ENCODE peak calls at places on chromosomes 3 and 15, in five cellular contexts. One of them, this sample, is unnamed. For H4K20me1, the result is how much of the 10 kb centered on the place peaks cover.

GRCh38 chr15:69999392-70000085 is 98.2 kb downstream of the TLE3 start:
- DNase-seq in HCT116: no peak
- DNase-seq in OCI-LY7: no peak
- DNase-seq in hepatocyte: no peak
- DNase-seq in PC-3: no peak
- DNase-seq in this sample: no peak

GRCh38 chr3:143484851-143485512 is 363.3 kb downstream of the SLC9A9 start:
- DNase-seq in HCT116: peak
- DNase-seq in OCI-LY7: no peak
- DNase-seq in hepatocyte: no peak
- DNase-seq in PC-3: no peak
- DNase-seq in this sample: peak

GRCh38 chr3:155232605-155233004 is 60.9 kb downstream of the STRIT1 start:
- DNase-seq in HCT116: peak
- DNase-seq in OCI-LY7: peak
- DNase-seq in hepatocyte: peak
- DNase-seq in PC-3: peak
- DNase-seq in this sample: peak

GRCh38 chr3:48436477-48436787 is 3.5 kb downstream of the CCDC51 start:
- DNase-seq in HCT116: no peak
- DNase-seq in OCI-LY7: peak
- DNase-seq in hepatocyte: no peak
- DNase-seq in PC-3: no peak
- DNase-seq in this sample: no peak

GRCh38 chr15:79682285-79682684 is 214.5 kb downstream of the MTHFS start:
- DNase-seq in HCT116: no peak
- DNase-seq in OCI-LY7: no peak
- DNase-seq in hepatocyte: peak
- DNase-seq in PC-3: peak
- DNase-seq in this sample: peak

GRCh38 chr15:42059661-42060476 is 34.5 kb downstream of the PLA2G4D start:
- DNase-seq in HCT116: no peak
- DNase-seq in OCI-LY7: peak
- DNase-seq in hepatocyte: peak
- DNase-seq in PC-3: peak
- DNase-seq in this sample: peak

GRCh38 chr3:169041677-169042171 is 621.8 kb downstream of the MECOM start:
- DNase-seq in HCT116: peak
- DNase-seq in OCI-LY7: no peak
- DNase-seq in hepatocyte: peak
- DNase-seq in PC-3: peak
- DNase-seq in this sample: peak

GRCh38 chr3:101998256-101998926 is 149.1 kb downstream of the NFKBIZ start:
- DNase-seq in HCT116: no peak
- DNase-seq in OCI-LY7: peak
- DNase-seq in hepatocyte: no peak
- DNase-seq in PC-3: no peak
- DNase-seq in this sample: peak

GRCh38 chr3:54573922-54574321 is 353.9 kb downstream of the LRTM1 start:
- DNase-seq in HCT116: no peak
- DNase-seq in OCI-LY7: no peak
- DNase-seq in hepatocyte: no peak
- DNase-seq in PC-3: no peak
- DNase-seq in this sample: no peak

GRCh38 chr3:18559323-18559972 is 134.3 kb upstream of the SATB1 start:
- DNase-seq in HCT116: peak
- DNase-seq in OCI-LY7: peak
- DNase-seq in hepatocyte: peak
- DNase-seq in PC-3: peak
- DNase-seq in this sample: peak

GRCh38 chr15:80932989-80933388 is 56.6 kb downstream of the MESD start:
- DNase-seq in HCT116: no peak
- DNase-seq in OCI-LY7: no peak
- DNase-seq in hepatocyte: no peak
- DNase-seq in PC-3: no peak
- DNase-seq in this sample: peak

GRCh38 chr15:48682949-48683651 is 37.6 kb upstream of the FBN1 start:
- DNase-seq in HCT116: no peak
- DNase-seq in OCI-LY7: no peak
- DNase-seq in hepatocyte: peak
- DNase-seq in PC-3: peak
- DNase-seq in this sample: peak

GRCh38 chr3:148173836-148174235 is 523.9 kb upstream of the AGTR1 start:
- DNase-seq in HCT116: no peak
- DNase-seq in OCI-LY7: no peak
- DNase-seq in hepatocyte: no peak
- DNase-seq in PC-3: no peak
- DNase-seq in this sample: peak

GRCh38 chr3:197511853-197512635 is 43.7 kb downstream of the BDH1 start:
- DNase-seq in HCT116: no peak
- DNase-seq in OCI-LY7: no peak
- DNase-seq in hepatocyte: no peak
- DNase-seq in PC-3: no peak
- DNase-seq in this sample: no peak

GRCh38 chr3:4421121-4421520 is 45.9 kb downstream of the SUMF1 start:
- DNase-seq in HCT116: no peak
- DNase-seq in OCI-LY7: no peak
- DNase-seq in hepatocyte: no peak
- DNase-seq in PC-3: peak
- DNase-seq in this sample: peak

GRCh38 chr3:53194218-53195065 is 33.4 kb downstream of the PRKCD start:
- DNase-seq in HCT116: no peak
- DNase-seq in OCI-LY7: no peak
- DNase-seq in hepatocyte: no peak
- DNase-seq in PC-3: peak
- DNase-seq in this sample: peak

GRCh38 chr3:195893121-195893449 is 15.3 kb downstream of the TNK2 start:
- DNase-seq in HCT116: no peak
- DNase-seq in OCI-LY7: no peak
- DNase-seq in hepatocyte: no peak
- DNase-seq in PC-3: no peak
- DNase-seq in this sample: no peak

GRCh38 chr3:134761213-134761612 is 33.8 kb upstream of the EPHB1 start:
- DNase-seq in HCT116: no peak
- DNase-seq in OCI-LY7: no peak
- DNase-seq in hepatocyte: no peak
- DNase-seq in PC-3: no peak
- DNase-seq in this sample: no peak

DNA sequence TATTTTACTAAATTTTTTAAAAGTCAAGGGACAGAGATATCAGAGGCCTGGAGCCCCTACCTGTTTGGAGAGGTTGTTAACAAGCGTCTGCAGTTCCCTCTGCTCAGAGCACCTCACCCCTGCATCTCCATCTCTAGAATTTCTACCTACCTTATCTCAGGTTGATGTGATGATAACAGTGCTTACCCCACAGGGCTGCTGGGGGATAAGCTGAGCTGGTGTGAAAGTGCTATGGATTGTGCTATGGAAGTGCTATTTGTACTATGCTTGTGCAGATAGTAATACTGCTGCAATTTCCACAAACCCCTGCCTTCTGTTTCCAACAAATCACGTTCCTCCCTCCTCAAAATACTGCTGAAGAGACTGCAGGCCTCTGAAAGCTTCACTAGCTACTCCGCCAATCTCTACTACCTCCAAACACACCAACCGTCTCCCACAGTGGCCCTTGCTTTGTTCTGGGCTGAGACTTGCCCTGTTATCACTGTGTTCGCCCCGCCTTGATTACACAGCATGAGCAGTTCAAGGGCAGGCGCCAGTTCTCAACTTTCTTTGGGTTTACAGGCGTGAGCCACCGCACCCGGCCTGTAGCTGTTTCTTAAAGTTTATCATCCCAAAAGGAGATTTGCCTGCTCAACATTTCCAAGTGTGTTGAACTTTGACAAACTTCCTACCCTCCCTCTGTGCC is 28.4 kb upstream of the PARL start:
- DNase-seq in HCT116: no peak
- DNase-seq in OCI-LY7: no peak
- DNase-seq in hepatocyte: peak
- DNase-seq in PC-3: peak
- DNase-seq in this sample: no peak
- H3K4me2 ChIP-seq in HCT116: no peak
- H3K4me2 ChIP-seq in OCI-LY7: no peak
- H3K4me2 ChIP-seq in hepatocyte: no peak
- H3K4me2 ChIP-seq in PC-3: no peak
- H3K4me2 ChIP-seq in this sample: no peak

GRCh38 chr3:51941798-51942602 is at the start of the genes PARP3 and RRP9:
- DNase-seq in HCT116: peak
- DNase-seq in OCI-LY7: peak
- DNase-seq in hepatocyte: peak
- DNase-seq in PC-3: peak
- DNase-seq in this sample: peak
- H3K27ac ChIP-seq in HCT116: peak
- H3K27ac ChIP-seq in OCI-LY7: no peak
- H3K27ac ChIP-seq in hepatocyte: peak
- H3K27ac ChIP-seq in PC-3: peak
- H3K27ac ChIP-seq in this sample: peak

GRCh38 chr15:65553691-65554090 is 23.4 kb downstream of the HACD3 start:
- DNase-seq in HCT116: no peak
- DNase-seq in OCI-LY7: no peak
- DNase-seq in hepatocyte: no peak
- DNase-seq in PC-3: no peak
- DNase-seq in this sample: no peak

GRCh38 chr15:65551183-65551582 is 20.9 kb downstream of the HACD3 start:
- DNase-seq in HCT116: no peak
- DNase-seq in OCI-LY7: no peak
- DNase-seq in hepatocyte: no peak
- DNase-seq in PC-3: no peak
- DNase-seq in this sample: no peak

GRCh38 chr15:65550681-65551098 is 20.4 kb downstream of the HACD3 start:
- DNase-seq in HCT116: no peak
- DNase-seq in OCI-LY7: no peak
- DNase-seq in hepatocyte: peak
- DNase-seq in PC-3: no peak
- DNase-seq in this sample: peak

DNA sequence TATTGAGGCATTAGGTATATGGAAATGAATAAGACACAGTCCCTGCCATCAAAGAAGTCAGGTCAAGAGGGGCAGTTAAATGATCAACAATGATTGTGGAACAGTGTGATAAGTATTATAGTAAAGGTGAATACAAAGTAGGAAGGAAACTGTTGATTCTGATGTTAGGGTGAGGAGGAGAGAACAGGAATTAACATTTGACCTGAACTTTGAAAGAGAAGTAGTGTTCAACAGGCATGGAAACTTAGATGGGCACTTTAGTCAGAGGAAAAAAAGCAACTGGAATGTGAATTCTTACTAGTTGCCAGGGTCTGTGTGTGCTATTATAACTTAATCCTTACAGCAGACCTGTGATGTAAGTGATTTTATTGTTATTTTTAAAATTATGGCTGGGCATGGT is 17.6 kb downstream of the HACD3 start:
- DNase-seq in HCT116: no peak
- DNase-seq in OCI-LY7: no peak
- DNase-seq in hepatocyte: no peak
- DNase-seq in PC-3: no peak
- DNase-seq in this sample: no peak
- H4K20me1 ChIP-seq in HCT116: under half
- H4K20me1 ChIP-seq in OCI-LY7: under half
- H4K20me1 ChIP-seq in hepatocyte: under half
- H4K20me1 ChIP-seq in PC-3: under half
- H4K20me1 ChIP-seq in this sample: under half

GRCh38 chr15:72284781-72285180 is 12.4 kb upstream of the PARP6 start:
- DNase-seq in HCT116: no peak
- DNase-seq in OCI-LY7: no peak
- DNase-seq in hepatocyte: no peak
- DNase-seq in PC-3: no peak
- DNase-seq in this sample: no peak
- H3K4me2 ChIP-seq in HCT116: no peak
- H3K4me2 ChIP-seq in OCI-LY7: no peak
- H3K4me2 ChIP-seq in hepatocyte: no peak
- H3K4me2 ChIP-seq in PC-3: no peak
- H3K4me2 ChIP-seq in this sample: no peak